ENCODE peak calls at places on chromosomes 3 and 15, in ten cellular contexts. I is ascending aorta; P is CD8-positive, alpha-beta T cell; Z is MM.1S; J is GM23338; F is Peyer's patch; R is GM06990; L is hepatocyte; N is PC-3; E is uterus. U is an unnamed sample. For H3K36me3, the result is how much of the 10 kb centered on the place peaks cover.

GRCh38 chr3:76040946-76041345 is 255.6 kb upstream of the ZNF717 start:
- DNase-seq in I (no peak), P (no peak), Z (no peak), J (no peak), F (no peak), R (no peak), L (no peak), N (peak), E (no peak), U (no peak)

GRCh38 chr3:104526901-104527401 is 839.8 kb upstream of the ALCAM start:
- DNase-seq in I (no peak), P (no peak), Z (peak), J (no peak), F (no peak), R (peak), L (no peak), N (no peak), E (no peak), U (no peak)

GRCh38 chr3:99242271-99242670 is 340.8 kb upstream of the DCBLD2 start:
- DNase-seq in I (no peak), P (no peak), Z (no peak), J (no peak), F (no peak), R (no peak), L (no peak), N (peak), E (no peak), U (no peak)

GRCh38 chr3:5301671-5302297 is 114.3 kb downstream of the EDEM1 start:
- DNase-seq in I (no peak), P (no peak), Z (no peak), J (no peak), F (no peak), R (no peak), L (no peak), N (peak), E (no peak), U (no peak)

GRCh38 chr3:135034291-135034768 is 239.3 kb downstream of the EPHB1 start:
- DNase-seq in I (no peak), P (no peak), Z (peak), J (no peak), F (no peak), R (no peak), L (peak), N (no peak), E (no peak), U (peak)

GRCh38 chr15:66600240-66600627 is 34.4 kb upstream of the LCTL start:
- DNase-seq in I (no peak), P (no peak), Z (no peak), J (no peak), F (no peak), R (no peak), L (no peak), N (no peak), E (no peak), U (no peak)

GRCh38 chr3:184188080-184188479 is 2.1 kb downstream of the ABCF3 start:
- DNase-seq in I (no peak), P (no peak), Z (no peak), J (no peak), F (no peak), R (no peak), L (no peak), N (no peak), E (no peak), U (no peak)

GRCh38 chr3:156750874-156751245 is 75.3 kb upstream of the LEKR1 start:
- DNase-seq in I (no peak), P (no peak), Z (no peak), J (peak), F (no peak), R (no peak), L (no peak), N (no peak), E (no peak), U (no peak)

GRCh38 chr3:22016197-22016596 is 265.2 kb upstream of the ZNF385D start:
- DNase-seq in I (no peak), P (no peak), Z (peak), J (no peak), F (no peak), R (no peak), L (no peak), N (no peak), E (no peak), U (no peak)

GRCh38 chr3:37964716-37965115 is 25.9 kb upstream of the VILL start:
- DNase-seq in I (no peak), P (no peak), Z (no peak), J (no peak), F (no peak), R (no peak), L (no peak), N (no peak), E (no peak), U (peak)

GRCh38 chr3:15097889-15098288 is 1.1 kb downstream of the RBSN start:
- DNase-seq in I (no peak), P (peak), Z (peak), J (no peak), F (no peak), R (peak), L (no peak), N (peak), E (no peak), U (peak)

GRCh38 chr3:43770426-43771103 is 79.8 kb downstream of the ABHD5 start:
- DNase-seq in I (peak), P (peak), Z (no peak), J (no peak), F (peak), R (no peak), L (peak), N (peak), E (peak), U (no peak)

GRCh38 chr3:170703121-170703588 is 117.3 kb upstream of the SLC7A14 start:
- DNase-seq in I (no peak), P (no peak), Z (no peak), J (no peak), F (no peak), R (no peak), L (no peak), N (peak), E (no peak), U (no peak)

GRCh38 chr15:69300129-69300588 is 1.4 kb downstream of the PAQR5 start:
- DNase-seq in I (no peak), P (no peak), Z (no peak), J (peak), F (no peak), R (no peak), L (no peak), N (no peak), E (no peak), U (no peak)

GRCh38 chr3:105957722-105958121 is 88.9 kb upstream of the CBLB start:
- DNase-seq in I (no peak), P (no peak), Z (no peak), J (no peak), F (no peak), R (no peak), L (no peak), N (peak), E (no peak), U (no peak)

DNA sequence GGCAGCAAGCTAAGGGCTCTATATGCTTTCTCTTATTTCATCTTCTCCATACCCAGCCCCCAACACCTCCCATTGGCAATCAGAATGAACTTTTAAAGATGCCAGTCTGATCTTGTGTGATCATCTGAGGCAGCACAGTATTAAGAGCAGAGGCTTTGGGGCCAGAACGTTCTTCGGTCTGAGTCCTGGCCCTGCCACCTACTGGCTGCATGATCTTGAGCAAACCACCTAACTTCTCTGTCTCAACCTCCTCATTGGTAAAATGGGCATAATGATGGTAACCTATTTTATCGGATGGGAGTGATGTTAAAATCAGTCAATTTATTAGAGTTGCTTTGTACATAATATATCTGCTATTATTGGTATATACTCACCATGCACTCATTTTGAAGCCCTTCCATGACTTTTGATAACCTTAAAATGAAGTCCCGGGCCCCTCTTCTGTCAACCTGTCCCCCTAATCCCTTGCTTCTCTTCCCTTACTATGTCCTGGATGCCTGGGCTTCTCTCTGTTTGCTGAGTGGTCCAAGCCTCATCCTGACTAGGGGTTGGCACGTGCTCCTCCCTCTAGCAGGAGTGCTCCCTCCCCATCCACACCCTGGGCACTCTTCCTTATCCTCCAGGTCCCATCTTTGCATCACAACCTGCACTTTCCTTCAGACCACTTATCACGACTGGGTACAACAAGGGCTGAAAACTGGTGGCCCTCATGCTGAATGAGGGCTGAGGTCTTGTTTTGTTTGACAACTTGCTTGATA is 6.3 kb downstream of the EFCAB12 start:
- DNase-seq in I (no peak), P (no peak), Z (no peak), J (peak), F (no peak), R (no peak), L (no peak), N (no peak), E (no peak), U (no peak)
- TF ChIP-seq CTCF in I (no peak), P (no peak), Z (peak), J (peak), F (no peak), R (no peak), L (peak), N (peak), E (no peak), U (no peak)

GRCh38 chr3:181694805-181695660 is 16.7 kb upstream of the SOX2 start:
- DNase-seq in I (no peak), P (no peak), Z (no peak), J (peak), F (peak), R (no peak), L (peak), N (no peak), E (peak), U (no peak)

GRCh38 chr3:181695661-181696491 is 15.8 kb upstream of the SOX2 start:
- DNase-seq in I (no peak), P (no peak), Z (no peak), J (no peak), F (no peak), R (no peak), L (peak), N (no peak), E (no peak), U (no peak)

GRCh38 chr3:181699171-181699903 is 12.4 kb upstream of the SOX2 start:
- DNase-seq in I (no peak), P (no peak), Z (peak), J (peak), F (no peak), R (no peak), L (no peak), N (no peak), E (no peak), U (no peak)

GRCh38 chr3:181698263-181698944 is 13.3 kb upstream of the SOX2 start:
- DNase-seq in I (no peak), P (no peak), Z (no peak), J (peak), F (no peak), R (no peak), L (no peak), N (no peak), E (no peak), U (no peak)

GRCh38 chr3:181696641-181697230 is 15.0 kb upstream of the SOX2 start:
- DNase-seq in I (no peak), P (no peak), Z (no peak), J (no peak), F (no peak), R (no peak), L (no peak), N (no peak), E (no peak), U (no peak)
- H3K4me3 ChIP-seq in I (no peak), P (no peak), Z (no peak), J (peak), F (no peak), R (no peak), L (no peak), N (no peak), E (no peak), U (no peak)

GRCh38 chr3:12591997-12592715 is 35.3 kb downstream of the MKRN2 start:
- DNase-seq in I (no peak), P (no peak), Z (no peak), J (no peak), F (no peak), R (no peak), L (no peak), N (no peak), E (no peak), U (no peak)
- H3K36me3 ChIP-seq in I (half or more), P (half or more), Z (under half), J (under half), F (under half), R (under half), L (under half), N (half or more), E (under half), U (under half)

DNA sequence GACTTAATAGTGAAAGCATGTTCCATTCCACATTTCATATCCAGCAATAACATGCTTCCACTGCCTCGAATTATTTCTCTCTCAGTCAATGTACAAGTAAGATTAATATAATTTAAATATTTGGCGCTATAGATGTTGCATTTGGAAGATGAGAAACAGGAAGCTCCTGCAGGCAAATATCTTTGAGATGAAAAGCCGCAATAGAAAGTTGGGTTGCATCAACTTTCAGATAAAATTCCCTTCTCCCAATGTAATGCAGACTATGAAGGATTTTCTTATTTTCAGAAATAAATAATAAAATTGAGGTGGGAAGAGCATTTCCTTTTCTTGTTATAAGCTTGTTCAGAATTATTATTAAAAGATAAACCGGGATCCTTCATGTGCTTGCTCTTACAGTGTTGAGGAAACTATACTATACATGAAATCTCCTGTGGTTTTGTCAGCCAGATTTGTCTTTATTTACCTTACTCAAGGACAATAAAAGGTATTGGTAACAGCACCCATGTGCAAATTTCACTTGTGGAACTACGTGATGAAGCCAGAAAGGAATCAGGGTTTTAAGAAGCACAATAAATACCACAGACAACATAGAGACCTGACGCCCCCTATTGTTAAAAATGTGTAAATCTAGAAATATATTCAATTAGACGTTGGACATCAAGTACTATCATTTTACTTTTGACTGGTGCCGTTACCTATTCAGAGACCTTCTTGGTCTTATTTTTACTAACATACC is 307.0 kb downstream of the ARPP21 start:
- DNase-seq in I (no peak), P (no peak), Z (peak), J (peak), F (no peak), R (no peak), L (peak), N (peak), E (no peak), U (no peak)
- TF ChIP-seq CTCF in I (no peak), P (no peak), Z (peak), J (peak), F (peak), R (peak), L (peak), N (peak), E (no peak), U (peak)

U was measured in kidney epithelial cell.